ENCODE peak calls at places on chromosome 20, in six cellular contexts. One of them, this sample, is unnamed. For H3K4me1, the result is how much of the 10 kb centered on the place peaks cover.

GRCh38 chr20:56826971-56827645 is 198.0 kb downstream of the TFAP2C start:
- DNase-seq in SK-N-SH: no peak
- DNase-seq in HepG2: no peak
- DNase-seq in HCT116: no peak
- DNase-seq in K562: no peak
- DNase-seq in H1: no peak
- DNase-seq in this sample: no peak

GRCh38 chr20:57662028-57662312 is 41.7 kb upstream of the ZBP1 start:
- DNase-seq in HCT116: no peak
- DNase-seq in SK-N-SH: no peak
- DNase-seq in H1: no peak
- DNase-seq in HepG2: no peak
- DNase-seq in K562: no peak
- DNase-seq in this sample: no peak

GRCh38 chr20:21102691-21103311 is 3.4 kb downstream of the LINC00237 start:
- DNase-seq in HCT116: no peak
- DNase-seq in SK-N-SH: peak
- DNase-seq in H1: no peak
- DNase-seq in K562: no peak
- DNase-seq in HepG2: no peak
- DNase-seq in this sample: no peak

GRCh38 chr20:9185511-9185910 is 116.6 kb downstream of the PLCB4 start:
- DNase-seq in SK-N-SH: no peak
- DNase-seq in H1: no peak
- DNase-seq in HCT116: no peak
- DNase-seq in K562: no peak
- DNase-seq in HepG2: no peak
- DNase-seq in this sample: no peak

GRCh38 chr20:39851459-39851858 is 837.6 kb downstream of the MAFB start:
- DNase-seq in HCT116: no peak
- DNase-seq in H1: no peak
- DNase-seq in SK-N-SH: no peak
- DNase-seq in K562: no peak
- DNase-seq in HepG2: no peak
- DNase-seq in this sample: no peak

GRCh38 chr20:15396900-15397299 is 1059.5 kb upstream of the FLRT3 start:
- DNase-seq in HCT116: no peak
- DNase-seq in K562: no peak
- DNase-seq in H1: no peak
- DNase-seq in SK-N-SH: no peak
- DNase-seq in HepG2: no peak
- DNase-seq in this sample: no peak

GRCh38 chr20:58065508-58066361 is 162.7 kb downstream of the ANKRD60 start:
- DNase-seq in H1: no peak
- DNase-seq in K562: no peak
- DNase-seq in HepG2: no peak
- DNase-seq in HCT116: no peak
- DNase-seq in SK-N-SH: no peak
- DNase-seq in this sample: no peak

GRCh38 chr20:59703046-59703445 is 98.7 kb downstream of the PHACTR3 start:
- DNase-seq in H1: no peak
- DNase-seq in SK-N-SH: no peak
- DNase-seq in K562: no peak
- DNase-seq in HCT116: no peak
- DNase-seq in HepG2: no peak
- DNase-seq in this sample: no peak

GRCh38 chr20:13271977-13272975 is 51.2 kb downstream of the ISM1 start:
- DNase-seq in K562: no peak
- DNase-seq in H1: no peak
- DNase-seq in SK-N-SH: no peak
- DNase-seq in HCT116: no peak
- DNase-seq in HepG2: no peak
- DNase-seq in this sample: no peak

GRCh38 chr20:20213722-20214121 is 154.2 kb upstream of the INSM1 start:
- DNase-seq in K562: no peak
- DNase-seq in SK-N-SH: no peak
- DNase-seq in HepG2: no peak
- DNase-seq in HCT116: no peak
- DNase-seq in H1: no peak
- DNase-seq in this sample: no peak

GRCh38 chr20:32979201-32979998 is 24.8 kb downstream of the SUN5 start:
- DNase-seq in H1: no peak
- DNase-seq in K562: no peak
- DNase-seq in SK-N-SH: no peak
- DNase-seq in HCT116: no peak
- DNase-seq in HepG2: no peak
- DNase-seq in this sample: no peak

GRCh38 chr20:21006611-21007010 is 99.5 kb downstream of the LINC00237 start:
- DNase-seq in HepG2: no peak
- DNase-seq in H1: no peak
- DNase-seq in K562: no peak
- DNase-seq in HCT116: no peak
- DNase-seq in SK-N-SH: no peak
- DNase-seq in this sample: no peak

GRCh38 chr20:846894-847278 is 13.4 kb downstream of the FAM110A start:
- DNase-seq in HepG2: no peak
- DNase-seq in K562: no peak
- DNase-seq in H1: no peak
- DNase-seq in HCT116: no peak
- DNase-seq in SK-N-SH: no peak
- DNase-seq in this sample: no peak

GRCh38 chr20:34709044-34709835 is 5.1 kb downstream of the TP53INP2 start:
- DNase-seq in HepG2: no peak
- DNase-seq in SK-N-SH: peak
- DNase-seq in K562: peak
- DNase-seq in HCT116: peak
- DNase-seq in H1: no peak
- DNase-seq in this sample: peak

GRCh38 chr20:57407541-57407956 is 16.4 kb downstream of the RBM38 start:
- DNase-seq in SK-N-SH: no peak
- DNase-seq in HCT116: no peak
- DNase-seq in HepG2: no peak
- DNase-seq in H1: no peak
- DNase-seq in K562: no peak
- DNase-seq in this sample: no peak

GRCh38 chr20:62837790-62838458 is 21.1 kb downstream of the COL9A3 start:
- DNase-seq in H1: no peak
- DNase-seq in HepG2: peak
- DNase-seq in HCT116: no peak
- DNase-seq in K562: no peak
- DNase-seq in SK-N-SH: peak
- DNase-seq in this sample: no peak

GRCh38 chr20:57048027-57048869 is 218.2 kb downstream of the BMP7 start:
- DNase-seq in H1: no peak
- DNase-seq in HCT116: no peak
- DNase-seq in K562: peak
- DNase-seq in SK-N-SH: peak
- DNase-seq in HepG2: peak
- DNase-seq in this sample: peak

GRCh38 chr20:15951711-15952110 is 621.5 kb downstream of the KIF16B start:
- DNase-seq in SK-N-SH: no peak
- DNase-seq in HCT116: no peak
- DNase-seq in H1: no peak
- DNase-seq in K562: no peak
- DNase-seq in HepG2: no peak
- DNase-seq in this sample: no peak

GRCh38 chr20:46174469-46175126 is 56.5 kb downstream of the CD40 start:
- DNase-seq in SK-N-SH: peak
- DNase-seq in HCT116: peak
- DNase-seq in H1: peak
- DNase-seq in HepG2: peak
- DNase-seq in K562: peak
- DNase-seq in this sample: peak

GRCh38 chr20:4135385-4136077 is 120.2 kb upstream of the RNF24 start:
- DNase-seq in H1: peak
- DNase-seq in K562: peak
- DNase-seq in HepG2: peak
- DNase-seq in SK-N-SH: no peak
- DNase-seq in HCT116: peak
- DNase-seq in this sample: peak

GRCh38 chr20:5703542-5704215 is 46.5 kb upstream of the SHLD1 start:
- DNase-seq in H1: no peak
- DNase-seq in SK-N-SH: peak
- DNase-seq in K562: no peak
- DNase-seq in HepG2: no peak
- DNase-seq in HCT116: no peak
- DNase-seq in this sample: no peak

GRCh38 chr20:15882553-15882952 is 690.7 kb downstream of the KIF16B start:
- DNase-seq in SK-N-SH: no peak
- DNase-seq in K562: no peak
- DNase-seq in HCT116: no peak
- DNase-seq in HepG2: no peak
- DNase-seq in H1: no peak
- DNase-seq in this sample: no peak

GRCh38 chr20:25058051-25058796 is at the start of gene ACSS1:
- DNase-seq in SK-N-SH: peak
- DNase-seq in K562: no peak
- DNase-seq in HepG2: no peak
- DNase-seq in H1: no peak
- DNase-seq in HCT116: no peak
- DNase-seq in this sample: no peak

GRCh38 chr20:54086444-54087134 is 16.2 kb upstream of the BCAS1 start:
- DNase-seq in HepG2: no peak
- DNase-seq in H1: no peak
- DNase-seq in HCT116: no peak
- DNase-seq in SK-N-SH: no peak
- DNase-seq in K562: no peak
- DNase-seq in this sample: no peak

GRCh38 chr20:54506643-54507042 is 31.2 kb downstream of the DOK5 start:
- DNase-seq in HCT116: no peak
- DNase-seq in H1: no peak
- DNase-seq in K562: no peak
- DNase-seq in SK-N-SH: no peak
- DNase-seq in HepG2: no peak
- DNase-seq in this sample: no peak

GRCh38 chr20:57582432-57583288 is 21.8 kb downstream of the PCK1 start:
- DNase-seq in SK-N-SH: peak
- DNase-seq in HCT116: no peak
- DNase-seq in K562: peak
- DNase-seq in HepG2: peak
- DNase-seq in H1: no peak
- DNase-seq in this sample: no peak

GRCh38 chr20:63574156-63574828 is at the start of gene HELZ2:
- DNase-seq in HCT116: peak
- DNase-seq in SK-N-SH: peak
- DNase-seq in H1: no peak
- DNase-seq in K562: peak
- DNase-seq in HepG2: peak
- DNase-seq in this sample: no peak

DNA sequence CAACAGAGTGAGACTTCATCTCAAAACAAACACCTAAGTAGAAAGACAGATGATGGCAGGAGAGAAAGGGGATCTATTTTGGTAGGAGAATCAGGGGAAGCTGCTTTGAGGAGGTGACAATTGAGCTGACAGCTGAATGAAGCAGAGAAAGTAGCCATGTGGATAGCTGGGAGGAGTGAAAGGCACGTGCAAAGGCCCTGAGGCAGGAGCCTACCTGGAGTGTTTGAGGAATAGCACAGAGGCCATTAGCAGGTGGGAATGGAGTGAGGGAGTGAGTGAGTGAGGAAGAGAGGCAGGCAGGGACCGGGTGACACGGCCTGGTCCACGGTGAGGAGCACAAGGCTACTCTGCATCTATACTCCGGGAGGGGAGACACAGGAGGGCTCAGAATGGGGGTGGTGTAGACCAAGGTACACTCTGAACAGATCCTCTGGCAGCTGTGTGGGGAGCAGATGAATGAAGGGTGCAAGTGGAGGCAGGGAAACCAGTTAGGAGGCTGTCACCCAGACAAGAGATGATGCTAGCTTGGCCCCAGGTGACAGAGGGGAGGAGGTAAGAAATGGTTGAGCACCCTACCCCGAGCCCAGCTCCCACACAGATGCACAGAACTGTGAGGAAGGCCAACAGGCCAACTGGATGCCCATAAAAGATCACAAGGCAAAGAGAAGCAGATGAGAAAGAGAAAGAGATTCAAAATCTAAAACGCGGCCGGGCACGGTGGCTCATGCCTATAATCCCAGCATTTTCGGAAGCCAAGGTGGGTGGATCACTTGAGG is 43.6 kb downstream of the NFATC2 start:
- DNase-seq in HCT116: no peak
- DNase-seq in SK-N-SH: no peak
- DNase-seq in H1: no peak
- DNase-seq in K562: no peak
- DNase-seq in HepG2: no peak
- DNase-seq in this sample: no peak
- H3K4me1 ChIP-seq in HCT116: under half
- H3K4me1 ChIP-seq in SK-N-SH: under half
- H3K4me1 ChIP-seq in H1: under half
- H3K4me1 ChIP-seq in K562: under half
- H3K4me1 ChIP-seq in HepG2: under half
- H3K4me1 ChIP-seq in this sample: under half

DNA sequence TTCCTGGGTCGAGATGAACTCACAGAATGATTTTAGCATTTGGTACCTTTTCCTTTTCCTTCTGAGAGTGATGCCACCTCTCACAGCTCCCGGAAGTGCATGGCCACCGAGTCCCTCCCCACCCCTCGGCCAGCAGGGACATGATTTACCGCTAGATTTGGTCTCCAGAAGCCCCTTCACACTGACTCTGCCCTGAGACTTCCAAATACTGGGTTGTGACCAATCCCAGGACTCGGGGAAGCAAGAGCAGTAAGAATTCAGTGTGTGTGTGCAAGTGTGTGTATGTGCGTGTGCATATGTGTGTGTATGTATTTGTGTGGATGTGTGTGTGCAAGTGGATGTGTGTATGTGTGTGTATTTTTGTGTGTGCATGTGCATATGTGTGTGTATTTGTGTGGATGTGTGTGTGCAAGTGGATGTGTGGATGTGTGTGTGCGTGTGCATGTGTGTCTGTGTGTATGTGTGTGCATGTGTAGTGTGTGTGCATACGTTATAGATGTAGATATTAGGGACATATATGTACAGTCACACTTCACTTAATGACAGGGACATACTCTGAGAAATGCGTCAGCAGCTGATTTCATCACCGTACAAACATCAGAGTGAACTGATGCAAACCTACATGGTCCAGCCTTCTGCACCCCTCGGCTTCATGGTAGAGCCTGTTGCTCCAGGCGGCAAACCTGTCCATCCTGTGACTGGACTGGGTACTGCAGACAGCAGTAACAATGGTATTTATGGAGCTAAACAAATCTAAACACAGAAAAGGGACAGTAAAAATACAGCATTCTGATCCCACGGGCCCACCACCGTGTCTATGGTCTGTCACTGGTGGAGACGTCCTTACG is 374.5 kb downstream of the TAF4 start:
- DNase-seq in HCT116: no peak
- DNase-seq in H1: no peak
- DNase-seq in SK-N-SH: no peak
- DNase-seq in K562: no peak
- DNase-seq in HepG2: no peak
- DNase-seq in this sample: no peak
- TF ChIP-seq YY1 in HCT116: no peak
- TF ChIP-seq YY1 in H1: no peak
- TF ChIP-seq YY1 in SK-N-SH: no peak
- TF ChIP-seq YY1 in K562: no peak
- TF ChIP-seq YY1 in HepG2: no peak
- TF ChIP-seq YY1 in this sample: no peak

GRCh38 chr20:22673467-22673866 is 89.1 kb upstream of the FOXA2 start:
- DNase-seq in SK-N-SH: no peak
- DNase-seq in HCT116: no peak
- DNase-seq in H1: no peak
- DNase-seq in K562: no peak
- DNase-seq in HepG2: no peak
- DNase-seq in this sample: no peak
- H3K4me1 ChIP-seq in SK-N-SH: under half
- H3K4me1 ChIP-seq in HCT116: under half
- H3K4me1 ChIP-seq in H1: under half
- H3K4me1 ChIP-seq in K562: under half
- H3K4me1 ChIP-seq in HepG2: under half
- H3K4me1 ChIP-seq in this sample: under half

GRCh38 chr20:43189614-43190331 is at the start of gene PTPRT:
- DNase-seq in SK-N-SH: peak
- DNase-seq in H1: no peak
- DNase-seq in HCT116: no peak
- DNase-seq in K562: no peak
- DNase-seq in HepG2: no peak
- DNase-seq in this sample: no peak
- TF ChIP-seq YY1 in SK-N-SH: no peak
- TF ChIP-seq YY1 in H1: no peak
- TF ChIP-seq YY1 in HCT116: no peak
- TF ChIP-seq YY1 in K562: no peak
- TF ChIP-seq YY1 in HepG2: no peak
- TF ChIP-seq YY1 in this sample: no peak